ENCODE peak calls at places on chromosomes 6 and 20, in six cellular contexts. One of them, this sample, is unnamed.

GRCh38 chr20:8408587-8409307 is 276.7 kb downstream of the PLCB1 start:
- DNase-seq in neuronal stem cell: no peak
- DNase-seq in IMR-90: no peak
- DNase-seq in mesenchymal stem cell: no peak
- DNase-seq in mesendoderm: no peak
- DNase-seq in H1: no peak
- DNase-seq in this sample: no peak

GRCh38 chr6:30700340-30700739 is 9.6 kb upstream of the NRM start:
- DNase-seq in neuronal stem cell: no peak
- DNase-seq in mesenchymal stem cell: no peak
- DNase-seq in IMR-90: no peak
- DNase-seq in mesendoderm: peak; percentile 86
- DNase-seq in H1: no peak
- DNase-seq in this sample: peak; percentile 76

GRCh38 chr20:7980332-7981046 is 39.1 kb downstream of the TMX4 start:
- DNase-seq in mesendoderm: peak; percentile 51
- DNase-seq in neuronal stem cell: peak; percentile 8
- DNase-seq in H1: peak; percentile 1
- DNase-seq in mesenchymal stem cell: peak; percentile 52
- DNase-seq in IMR-90: peak; percentile 64
- DNase-seq in this sample: peak; percentile 34

GRCh38 chr6:7163661-7164071 is 55.9 kb downstream of the RREB1 start:
- DNase-seq in mesendoderm: no peak
- DNase-seq in mesenchymal stem cell: no peak
- DNase-seq in IMR-90: no peak
- DNase-seq in H1: no peak
- DNase-seq in neuronal stem cell: no peak
- DNase-seq in this sample: no peak

GRCh38 chr20:19816386-19816785 is 58.3 kb downstream of the RIN2 start:
- DNase-seq in IMR-90: no peak
- DNase-seq in mesenchymal stem cell: peak; percentile 65
- DNase-seq in mesendoderm: no peak
- DNase-seq in neuronal stem cell: no peak
- DNase-seq in H1: no peak
- DNase-seq in this sample: no peak

GRCh38 chr6:26022166-26022510 is 59.5 kb downstream of the TRIM38 start:
- DNase-seq in H1: no peak
- DNase-seq in neuronal stem cell: no peak
- DNase-seq in IMR-90: peak; percentile 88
- DNase-seq in mesenchymal stem cell: peak; percentile 93
- DNase-seq in mesendoderm: peak; percentile 90
- DNase-seq in this sample: no peak

GRCh38 chr20:15705975-15706374 is 867.3 kb downstream of the KIF16B start:
- DNase-seq in neuronal stem cell: no peak
- DNase-seq in IMR-90: no peak
- DNase-seq in mesendoderm: no peak
- DNase-seq in mesenchymal stem cell: no peak
- DNase-seq in H1: no peak
- DNase-seq in this sample: no peak

GRCh38 chr6:112049051-112049799 is 4.7 kb upstream of the CCN6 start:
- DNase-seq in H1: no peak
- DNase-seq in neuronal stem cell: no peak
- DNase-seq in mesenchymal stem cell: no peak
- DNase-seq in mesendoderm: no peak
- DNase-seq in IMR-90: peak; percentile 33
- DNase-seq in this sample: no peak

GRCh38 chr6:27862396-27863061 is 49.7 kb downstream of the OR2B2 start:
- DNase-seq in mesendoderm: no peak
- DNase-seq in mesenchymal stem cell: no peak
- DNase-seq in H1: no peak
- DNase-seq in neuronal stem cell: no peak
- DNase-seq in IMR-90: peak; percentile 33
- DNase-seq in this sample: no peak

GRCh38 chr6:157099912-157100593 is 223.3 kb downstream of the TMEM242 start:
- DNase-seq in H1: no peak
- DNase-seq in IMR-90: no peak
- DNase-seq in mesendoderm: no peak
- DNase-seq in mesenchymal stem cell: no peak
- DNase-seq in neuronal stem cell: no peak
- DNase-seq in this sample: no peak

GRCh38 chr6:169979873-169980440 is 228.5 kb downstream of the ERMARD start:
- DNase-seq in mesenchymal stem cell: no peak
- DNase-seq in IMR-90: no peak
- DNase-seq in H1: no peak
- DNase-seq in mesendoderm: no peak
- DNase-seq in neuronal stem cell: no peak
- DNase-seq in this sample: no peak

GRCh38 chr20:35007891-35008290 is 52.2 kb downstream of the MYH7B start:
- DNase-seq in mesendoderm: no peak
- DNase-seq in H1: no peak
- DNase-seq in mesenchymal stem cell: no peak
- DNase-seq in neuronal stem cell: no peak
- DNase-seq in IMR-90: no peak
- DNase-seq in this sample: peak; percentile 14

GRCh38 chr20:54214566-54214965 is 6.7 kb downstream of the PFDN4 start:
- DNase-seq in H1: no peak
- DNase-seq in IMR-90: no peak
- DNase-seq in mesenchymal stem cell: no peak
- DNase-seq in neuronal stem cell: no peak
- DNase-seq in mesendoderm: no peak
- DNase-seq in this sample: no peak

GRCh38 chr20:23235173-23236027 is 115.2 kb upstream of the NXT1 start:
- DNase-seq in H1: peak; percentile 39
- DNase-seq in mesenchymal stem cell: peak; percentile 69
- DNase-seq in IMR-90: peak; percentile 54
- DNase-seq in neuronal stem cell: peak; percentile 60
- DNase-seq in mesendoderm: peak; percentile 86
- DNase-seq in this sample: peak; percentile 83

GRCh38 chr20:50583422-50584150 is 73.4 kb downstream of the PTPN1 start:
- DNase-seq in IMR-90: no peak
- DNase-seq in neuronal stem cell: no peak
- DNase-seq in mesenchymal stem cell: no peak
- DNase-seq in mesendoderm: no peak
- DNase-seq in H1: no peak
- DNase-seq in this sample: no peak

GRCh38 chr6:125022391-125022989 is 60.3 kb downstream of the RNF217 start:
- DNase-seq in mesendoderm: no peak
- DNase-seq in neuronal stem cell: no peak
- DNase-seq in IMR-90: no peak
- DNase-seq in H1: no peak
- DNase-seq in mesenchymal stem cell: no peak
- DNase-seq in this sample: no peak

GRCh38 chr20:60447703-60448102 is 489.5 kb downstream of the CDH26 start:
- DNase-seq in H1: no peak
- DNase-seq in mesendoderm: no peak
- DNase-seq in mesenchymal stem cell: no peak
- DNase-seq in IMR-90: peak; percentile 1
- DNase-seq in neuronal stem cell: no peak
- DNase-seq in this sample: no peak

GRCh38 chr6:136927313-136927712 is 5.2 kb downstream of the SLC35D3 start:
- DNase-seq in neuronal stem cell: peak; percentile 14
- DNase-seq in mesendoderm: peak; percentile 72
- DNase-seq in IMR-90: peak; percentile 10
- DNase-seq in H1: no peak
- DNase-seq in mesenchymal stem cell: peak; percentile 13
- DNase-seq in this sample: peak; percentile 51

GRCh38 chr6:57252975-57253374 is 30.9 kb upstream of the RAB23 start:
- DNase-seq in mesendoderm: no peak
- DNase-seq in mesenchymal stem cell: peak; percentile 57
- DNase-seq in neuronal stem cell: no peak
- DNase-seq in IMR-90: peak; percentile 77
- DNase-seq in H1: no peak
- DNase-seq in this sample: no peak

GRCh38 chr6:57029213-57029612 is 17.3 kb upstream of the KIAA1586 start:
- DNase-seq in H1: no peak
- DNase-seq in IMR-90: no peak
- DNase-seq in mesendoderm: peak; percentile 61
- DNase-seq in mesenchymal stem cell: no peak
- DNase-seq in neuronal stem cell: no peak
- DNase-seq in this sample: no peak

GRCh38 chr6:30206799-30207618 is 6.2 kb downstream of the TRIM26 start:
- DNase-seq in H1: no peak
- DNase-seq in neuronal stem cell: no peak
- DNase-seq in IMR-90: peak; percentile 20
- DNase-seq in mesenchymal stem cell: peak; percentile 30
- DNase-seq in mesendoderm: peak; percentile 60
- DNase-seq in this sample: peak; percentile 63

GRCh38 chr20:50586531-50587232 is 76.5 kb downstream of the PTPN1 start:
- DNase-seq in H1: no peak
- DNase-seq in mesendoderm: no peak
- DNase-seq in IMR-90: no peak
- DNase-seq in mesenchymal stem cell: no peak
- DNase-seq in neuronal stem cell: no peak
- DNase-seq in this sample: no peak

GRCh38 chr6:138287144-138287955 is 69.1 kb upstream of the PBOV1 start:
- DNase-seq in neuronal stem cell: no peak
- DNase-seq in mesendoderm: peak; percentile 74
- DNase-seq in IMR-90: no peak
- DNase-seq in H1: no peak
- DNase-seq in mesenchymal stem cell: peak; percentile 5
- DNase-seq in this sample: peak; percentile 77

GRCh38 chr6:162053084-162053483 is 674.5 kb downstream of the PRKN start:
- DNase-seq in neuronal stem cell: no peak
- DNase-seq in mesenchymal stem cell: no peak
- DNase-seq in IMR-90: no peak
- DNase-seq in H1: no peak
- DNase-seq in mesendoderm: no peak
- DNase-seq in this sample: no peak
- H4K8ac ChIP-seq in neuronal stem cell: no peak overlapping the region
- H4K8ac ChIP-seq in mesenchymal stem cell: no peak overlapping the region
- H4K8ac ChIP-seq in IMR-90: no peak overlapping the region
- H4K8ac ChIP-seq in H1: no peak overlapping the region
- H4K8ac ChIP-seq in mesendoderm: no peak overlapping the region
- H4K8ac ChIP-seq in this sample: no peak overlapping the region

GRCh38 chr6:150891886-150892485 is 26.5 kb downstream of the MTHFD1L start:
- DNase-seq in mesendoderm: peak; percentile 74
- DNase-seq in mesenchymal stem cell: peak; percentile 76
- DNase-seq in IMR-90: peak; percentile 88
- DNase-seq in H1: peak; percentile 50
- DNase-seq in neuronal stem cell: peak; percentile 48
- DNase-seq in this sample: peak; percentile 68
- H4K8ac ChIP-seq in mesendoderm: no peak overlapping the region
- H4K8ac ChIP-seq in mesenchymal stem cell: no peak overlapping the region
- H4K8ac ChIP-seq in IMR-90: peak overlapping the region; percentile 37
- H4K8ac ChIP-seq in H1: no peak overlapping the region
- H4K8ac ChIP-seq in neuronal stem cell: no peak overlapping the region
- H4K8ac ChIP-seq in this sample: no peak overlapping the region

DNA sequence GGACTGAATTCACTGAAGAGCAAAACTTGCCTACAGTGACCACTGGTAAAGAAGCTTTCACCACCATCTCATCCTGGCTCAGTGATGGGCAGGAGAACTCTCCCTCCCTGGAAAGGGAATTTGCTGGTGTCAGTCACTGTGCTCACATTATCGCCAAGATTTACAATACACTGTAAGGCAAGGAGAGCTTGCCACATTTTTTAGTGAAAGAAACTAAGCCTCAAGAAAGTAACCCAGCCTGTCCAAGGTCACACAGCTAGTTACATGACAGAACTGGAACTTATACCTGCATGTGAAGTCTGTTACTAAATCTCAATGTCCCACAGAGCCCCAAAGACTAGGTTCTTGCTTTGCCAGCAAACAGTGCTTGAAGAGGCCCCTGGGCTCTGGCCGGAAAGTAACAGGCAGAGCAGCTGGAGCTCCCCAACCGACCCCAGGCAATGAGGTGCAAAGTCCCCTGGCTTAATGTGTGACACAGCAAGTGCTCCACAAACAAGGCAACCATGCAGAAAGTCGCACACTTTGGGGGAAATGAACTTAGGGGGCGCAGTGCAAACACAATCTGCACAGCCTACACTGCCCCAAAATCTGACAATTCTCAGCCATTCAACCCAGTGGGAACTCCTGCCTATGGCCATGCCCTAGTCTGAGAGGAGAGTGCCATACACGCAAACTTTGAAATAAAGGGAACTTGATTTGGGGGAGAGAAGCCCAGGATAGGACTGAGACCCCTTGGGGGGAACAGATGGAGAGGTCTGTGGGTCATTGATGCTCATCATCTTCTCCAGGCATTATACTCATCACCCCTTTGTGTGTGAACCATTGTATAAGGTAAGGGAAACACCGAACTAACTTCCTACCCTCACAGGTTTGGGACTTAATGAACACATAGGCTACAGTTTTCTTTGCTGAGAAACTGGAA is 1.9 kb downstream of the BCL2L1 start:
- DNase-seq in mesenchymal stem cell: no peak
- DNase-seq in neuronal stem cell: no peak
- DNase-seq in H1: no peak
- DNase-seq in IMR-90: no peak
- DNase-seq in mesendoderm: peak; percentile 37
- DNase-seq in this sample: no peak
- H4K8ac ChIP-seq in mesenchymal stem cell: peak overlapping the region; percentile 79
- H4K8ac ChIP-seq in neuronal stem cell: no peak overlapping the region
- H4K8ac ChIP-seq in H1: no peak overlapping the region
- H4K8ac ChIP-seq in IMR-90: peak overlapping the region; percentile 85
- H4K8ac ChIP-seq in mesendoderm: no peak overlapping the region
- H4K8ac ChIP-seq in this sample: no peak overlapping the region

DNA sequence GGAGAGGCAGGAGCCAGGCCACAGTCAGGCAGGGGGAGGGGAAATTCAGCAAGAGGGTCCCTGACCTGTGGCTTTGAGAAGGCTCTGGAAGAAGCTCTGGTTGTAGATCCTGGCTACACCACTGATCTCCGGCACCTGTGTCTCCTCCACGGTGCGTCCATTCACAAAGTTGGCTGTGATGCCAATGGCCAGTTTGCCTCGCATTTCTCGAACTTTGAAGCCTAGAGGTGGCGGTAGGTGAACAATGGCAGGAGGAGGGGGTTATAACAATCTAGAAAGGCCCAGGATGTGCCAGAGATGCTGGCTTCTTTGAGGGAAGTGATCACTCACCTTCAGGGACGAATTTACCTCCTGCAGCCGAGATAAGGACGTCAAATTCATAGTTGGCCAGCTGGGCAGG is 3.4 kb downstream of the MICAL1 start:
- DNase-seq in IMR-90: no peak
- DNase-seq in mesenchymal stem cell: no peak
- DNase-seq in H1: no peak
- DNase-seq in neuronal stem cell: no peak
- DNase-seq in mesendoderm: no peak
- DNase-seq in this sample: no peak
- H4K8ac ChIP-seq in IMR-90: no peak overlapping the region
- H4K8ac ChIP-seq in mesenchymal stem cell: no peak overlapping the region
- H4K8ac ChIP-seq in H1: no peak overlapping the region
- H4K8ac ChIP-seq in neuronal stem cell: no peak overlapping the region
- H4K8ac ChIP-seq in mesendoderm: no peak overlapping the region
- H4K8ac ChIP-seq in this sample: no peak overlapping the region

This sample was measured in H9.